ENCODE peak calls at places on chromosomes 6 and 20, in ten cellular contexts. C, O, L, E, J, B, I, K, S and R are unnamed samples.

GRCh38 chr6:100504786-100505737 is 40.3 kb upstream of the SIM1 start:
- DNase-seq in C (no peak), O (peak; percentile 85), L (peak; percentile 83), E (no peak), J (peak; percentile 76), B (no peak), I (no peak), K (no peak), S (no peak), R (no peak)

GRCh38 chr6:7052441-7052936 is 55.3 kb upstream of the RREB1 start:
- DNase-seq in C (peak; percentile 47), O (peak; percentile 91), L (peak; percentile 67), E (peak; percentile 74), J (peak; percentile 59), B (no peak), I (no peak), K (peak; percentile 6), S (peak; percentile 35), R (no peak)

GRCh38 chr6:119256392-119256791 is 93.2 kb downstream of the MAN1A1 start:
- DNase-seq in C (no peak), O (no peak), L (no peak), E (no peak), J (no peak), B (no peak), I (no peak), K (no peak), S (no peak), R (no peak)

GRCh38 chr6:151121900-151122299 is 117.9 kb upstream of the AKAP12 start:
- DNase-seq in C (no peak), O (no peak), L (no peak), E (no peak), J (no peak), B (no peak), I (no peak), K (no peak), S (no peak), R (no peak)

GRCh38 chr6:6711832-6712231 is 123.3 kb downstream of the LY86 start:
- DNase-seq in C (no peak), O (no peak), L (no peak), E (no peak), J (no peak), B (no peak), I (no peak), K (no peak), S (no peak), R (no peak)

GRCh38 chr20:62503414-62504178 is 27.8 kb upstream of the GATA5 start:
- DNase-seq in C (no peak), O (no peak), L (no peak), E (no peak), J (no peak), B (no peak), I (no peak), K (no peak), S (no peak), R (no peak)

GRCh38 chr6:139060332-139060731 is 31.8 kb downstream of the ABRACL start:
- DNase-seq in C (no peak), O (peak; percentile 88), L (no peak), E (no peak), J (no peak), B (no peak), I (no peak), K (no peak), S (no peak), R (no peak)

GRCh38 chr6:33160728-33161323 is 31.4 kb downstream of the COL11A2 start:
- DNase-seq in C (peak; percentile 87), O (peak; percentile 91), L (peak; percentile 89), E (peak; percentile 48), J (no peak), B (no peak), I (no peak), K (no peak), S (no peak), R (peak; percentile 37)

GRCh38 chr6:142872376-142872775 is 72.6 kb downstream of the HIVEP2 start:
- DNase-seq in C (peak; percentile 45), O (peak; percentile 62), L (no peak), E (no peak), J (no peak), B (no peak), I (no peak), K (no peak), S (no peak), R (no peak)

GRCh38 chr6:142874676-142875075 is 70.3 kb downstream of the HIVEP2 start:
- DNase-seq in C (no peak), O (no peak), L (no peak), E (no peak), J (no peak), B (no peak), I (no peak), K (no peak), S (no peak), R (no peak)

GRCh38 chr6:142870787-142871371 is 74.1 kb downstream of the HIVEP2 start:
- DNase-seq in C (no peak), O (no peak), L (no peak), E (no peak), J (no peak), B (no peak), I (no peak), K (no peak), S (no peak), R (no peak)

GRCh38 chr6:142868917-142869316 is 76.1 kb downstream of the HIVEP2 start:
- DNase-seq in C (no peak), O (peak; percentile 66), L (no peak), E (peak; percentile 3), J (no peak), B (no peak), I (no peak), K (no peak), S (no peak), R (no peak)

DNA sequence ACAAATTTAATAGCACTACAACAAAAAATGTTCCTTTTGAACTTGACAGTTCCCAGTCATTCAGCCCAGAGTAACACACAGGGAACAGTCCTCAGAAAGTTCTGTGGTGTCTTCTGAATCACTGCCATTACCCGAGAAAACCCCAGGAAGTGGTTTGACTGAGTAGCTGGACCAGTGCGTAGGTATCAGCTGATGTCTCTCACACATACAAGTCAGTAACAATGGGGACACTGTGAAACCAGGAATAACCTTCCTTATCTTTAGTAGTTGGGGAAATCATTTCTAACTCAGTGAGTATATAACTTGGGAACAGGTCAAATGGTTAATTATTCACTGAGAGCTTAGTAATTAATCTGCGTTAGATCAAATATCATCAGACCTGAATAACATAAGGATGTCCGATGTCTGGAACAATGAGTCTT is 73.1 kb downstream of the HIVEP2 start:
- DNase-seq in C (peak; percentile 58), O (peak; percentile 93), L (peak; percentile 68), E (no peak), J (peak; percentile 55), B (no peak), I (no peak), K (peak; percentile 71), S (no peak), R (no peak)
- H3K4me1 ChIP-seq in C (peaks cover 4% of the 10 kb centered on the region), O (peaks cover 67% of the 10 kb centered on the region), L (peaks cover 20% of the 10 kb centered on the region), E (no peaks in the 10 kb centered on the region), J (peaks cover 10% of the 10 kb centered on the region), B (peaks cover 70% of the 10 kb centered on the region), I (peaks cover 2% of the 10 kb centered on the region), K (peaks cover 94% of the 10 kb centered on the region), S (peaks cover 9% of the 10 kb centered on the region), R (no peaks in the 10 kb centered on the region)

GRCh38 chr6:157272866-157273755 is 50.2 kb downstream of the TMEM242 start:
- DNase-seq in C (no peak), O (no peak), L (no peak), E (peak; percentile 48), J (no peak), B (no peak), I (no peak), K (peak; percentile 29), S (no peak), R (no peak)

GRCh38 chr6:157276134-157276532 is 47.2 kb downstream of the TMEM242 start:
- DNase-seq in C (no peak), O (no peak), L (no peak), E (no peak), J (no peak), B (no peak), I (no peak), K (no peak), S (no peak), R (no peak)

GRCh38 chr6:157273756-157274088 is 49.6 kb downstream of the TMEM242 start:
- DNase-seq in C (peak; percentile 66), O (peak; percentile 43), L (no peak), E (peak; percentile 74), J (no peak), B (peak; percentile 41), I (no peak), K (peak; percentile 57), S (no peak), R (peak; percentile 51)

GRCh38 chr6:157274116-157274470 is 49.2 kb downstream of the TMEM242 start:
- DNase-seq in C (no peak), O (no peak), L (no peak), E (no peak), J (no peak), B (no peak), I (no peak), K (no peak), S (no peak), R (no peak)

GRCh38 chr6:157274471-157275226 is 48.7 kb downstream of the TMEM242 start:
- DNase-seq in C (peak; percentile 64), O (peak; percentile 79), L (peak; percentile 78), E (peak; percentile 86), J (peak; percentile 71), B (peak; percentile 70), I (no peak), K (peak; percentile 85), S (peak; percentile 82), R (peak; percentile 83)
- H3K27me3 ChIP-seq in C (no peaks in the 10 kb centered on the region), O (peaks cover 15% of the 10 kb centered on the region), L (no peaks in the 10 kb centered on the region), E (no peaks in the 10 kb centered on the region), J (no peaks in the 10 kb centered on the region), B (no peaks in the 10 kb centered on the region), I (no peaks in the 10 kb centered on the region), K (no peaks in the 10 kb centered on the region), S (no peaks in the 10 kb centered on the region), R (no peaks in the 10 kb centered on the region)

GRCh38 chr6:401994-402640 is 10.6 kb downstream of the IRF4 start:
- DNase-seq in C (no peak), O (no peak), L (no peak), E (no peak), J (no peak), B (no peak), I (no peak), K (no peak), S (no peak), R (no peak)
- H3K4me1 ChIP-seq in C (no peaks in the 10 kb centered on the region), O (no peaks in the 10 kb centered on the region), L (peaks cover 14% of the 10 kb centered on the region), E (no peaks in the 10 kb centered on the region), J (no peaks in the 10 kb centered on the region), B (peaks cover 31% of the 10 kb centered on the region), I (no peaks in the 10 kb centered on the region), K (peaks cover 45% of the 10 kb centered on the region), S (no peaks in the 10 kb centered on the region), R (no peaks in the 10 kb centered on the region)

GRCh38 chr20:58851969-58852458 is 502 bp upstream of the GNAS start:
- DNase-seq in C (no peak), O (no peak), L (no peak), E (no peak), J (no peak), B (no peak), I (no peak), K (no peak), S (no peak), R (no peak)

GRCh38 chr20:58854638-58855471 is 2.3 kb downstream of the GNAS start:
- DNase-seq in C (no peak), O (no peak), L (no peak), E (no peak), J (no peak), B (no peak), I (no peak), K (no peak), S (no peak), R (no peak)

GRCh38 chr20:58853976-58854637 is 1.6 kb downstream of the GNAS start:
- DNase-seq in C (no peak), O (no peak), L (no peak), E (no peak), J (no peak), B (no peak), I (no peak), K (no peak), S (no peak), R (no peak)

GRCh38 chr20:58852559-58853271 is at the start of gene GNAS:
- DNase-seq in C (peak; percentile 52), O (peak; percentile 70), L (peak; percentile 55), E (peak; percentile 73), J (no peak), B (peak; percentile 18), I (no peak), K (peak; percentile 35), S (peak; percentile 72), R (no peak)

GRCh38 chr20:58853466-58853865 is 950 bp downstream of the GNAS start:
- DNase-seq in C (no peak), O (no peak), L (no peak), E (no peak), J (no peak), B (no peak), I (no peak), K (no peak), S (no peak), R (no peak)
- H3K27me3 ChIP-seq in C (peaks cover 40% of the 10 kb centered on the region), O (peaks cover 72% of the 10 kb centered on the region), L (peaks cover 24% of the 10 kb centered on the region), E (peaks cover 56% of the 10 kb centered on the region), J (peaks cover 35% of the 10 kb centered on the region), B (peaks cover 11% of the 10 kb centered on the region), I (peaks cover 28% of the 10 kb centered on the region), K (peaks cover 18% of the 10 kb centered on the region), S (peaks cover 17% of the 10 kb centered on the region), R (peaks cover 3% of the 10 kb centered on the region)